ENCODE peak calls at places on chromosomes 1 and 21, in eight cellular contexts. I is mammary epithelial cell, S is mucosa of descending colon, D is fibroblast of pulmonary artery, Q is AG09319, C is ovary, W is choroid plexus epithelial cell, Y is endothelial cell of umbilical vein. Z is an unnamed sample.

GRCh38 chr1:30611741-30612309 is 111.6 kb downstream of the MATN1 start:
- DNase-seq in I (no peak), S (no peak), D (no peak), Q (no peak), C (no peak), W (no peak), Y (no peak), Z (no peak)

GRCh38 chr1:178220094-178220493 is 126.2 kb downstream of the RASAL2 start:
- DNase-seq in I (peak), S (no peak), D (peak), Q (no peak), C (no peak), W (peak), Y (no peak), Z (no peak)

GRCh38 chr1:51636765-51637522 is 20.1 kb downstream of the OSBPL9 start:
- DNase-seq in I (peak), S (no peak), D (peak), Q (peak), C (peak), W (peak), Y (peak), Z (peak)

GRCh38 chr21:27047331-27048314 is 80.7 kb upstream of the ADAMTS5 start:
- DNase-seq in I (peak), S (no peak), D (peak), Q (peak), C (no peak), W (peak), Y (no peak), Z (no peak)

GRCh38 chr21:42321845-42322244 is 6.6 kb upstream of the TFF3 start:
- DNase-seq in I (no peak), S (no peak), D (no peak), Q (no peak), C (no peak), W (no peak), Y (no peak), Z (no peak)

GRCh38 chr1:116760996-116761665 is 6.9 kb downstream of the CD2 start:
- DNase-seq in I (no peak), S (no peak), D (no peak), Q (no peak), C (no peak), W (no peak), Y (no peak), Z (no peak)

GRCh38 chr1:44619261-44619900 is 54.9 kb downstream of the TMEM53 start:
- DNase-seq in I (no peak), S (no peak), D (peak), Q (peak), C (no peak), W (peak), Y (no peak), Z (no peak)

GRCh38 chr1:183163311-183163710 is 22.8 kb upstream of the LAMC2 start:
- DNase-seq in I (peak), S (no peak), D (peak), Q (no peak), C (no peak), W (peak), Y (peak), Z (peak)

GRCh38 chr1:109927908-109928307 is 17.3 kb downstream of the CSF1 start:
- DNase-seq in I (peak), S (peak), D (peak), Q (no peak), C (peak), W (peak), Y (peak), Z (no peak)

GRCh38 chr1:184160236-184160635 is 108.7 kb downstream of the TSEN15 start:
- DNase-seq in I (peak), S (no peak), D (peak), Q (no peak), C (no peak), W (peak), Y (peak), Z (peak)

GRCh38 chr1:155698382-155699038 is 9.6 kb downstream of the DAP3 start:
- DNase-seq in I (peak), S (no peak), D (peak), Q (peak), C (no peak), W (peak), Y (no peak), Z (peak)

GRCh38 chr1:12296623-12297022 is 66.8 kb downstream of the VPS13D start:
- DNase-seq in I (peak), S (no peak), D (peak), Q (no peak), C (no peak), W (peak), Y (peak), Z (peak)

GRCh38 chr1:211967704-211968103 is 67.7 kb downstream of the INTS7 start:
- DNase-seq in I (no peak), S (no peak), D (no peak), Q (no peak), C (no peak), W (peak), Y (no peak), Z (no peak)

GRCh38 chr1:100474838-100475237 is 63.1 kb upstream of the GPR88 start:
- DNase-seq in I (no peak), S (no peak), D (no peak), Q (no peak), C (no peak), W (no peak), Y (no peak), Z (no peak)

GRCh38 chr1:212161231-212161781 is 123.9 kb upstream of the PPP2R5A start:
- DNase-seq in I (peak), S (no peak), D (peak), Q (no peak), C (no peak), W (peak), Y (peak), Z (peak)

GRCh38 chr21:44838038-44838895 is 20.4 kb upstream of the SUMO3 start:
- DNase-seq in I (no peak), S (no peak), D (no peak), Q (no peak), C (no peak), W (no peak), Y (no peak), Z (no peak)

GRCh38 chr21:24456358-24456757 is 1150.9 kb downstream of the MRPL39 start:
- DNase-seq in I (no peak), S (no peak), D (peak), Q (no peak), C (no peak), W (peak), Y (no peak), Z (no peak)

DNA sequence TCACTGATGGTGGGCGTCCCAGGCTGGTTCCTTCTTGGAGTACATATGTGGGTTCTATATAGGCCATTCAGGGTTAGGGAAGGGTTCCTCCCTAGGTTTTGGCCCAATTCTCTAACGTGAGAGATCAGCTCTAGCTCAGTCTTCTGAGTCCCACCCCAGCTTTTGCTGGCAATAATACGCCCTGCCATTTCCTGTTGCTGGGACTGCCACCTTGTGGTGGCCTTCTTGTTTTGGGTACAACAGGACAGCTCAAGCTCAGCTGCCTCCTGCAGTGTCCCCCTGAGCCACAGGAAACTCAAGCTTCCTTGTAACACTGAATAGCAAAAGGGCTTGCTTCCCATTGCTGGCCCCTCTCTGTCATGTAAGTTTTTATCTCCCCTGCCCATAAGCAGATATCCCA is 77.8 kb downstream of the BACH1 start:
- DNase-seq in I (no peak), S (peak), D (peak), Q (no peak), C (peak), W (peak), Y (peak), Z (no peak)
- TF ChIP-seq CTCF in I (peak), S (no peak), D (peak), Q (peak), C (no peak), W (peak), Y (peak), Z (peak)

DNA sequence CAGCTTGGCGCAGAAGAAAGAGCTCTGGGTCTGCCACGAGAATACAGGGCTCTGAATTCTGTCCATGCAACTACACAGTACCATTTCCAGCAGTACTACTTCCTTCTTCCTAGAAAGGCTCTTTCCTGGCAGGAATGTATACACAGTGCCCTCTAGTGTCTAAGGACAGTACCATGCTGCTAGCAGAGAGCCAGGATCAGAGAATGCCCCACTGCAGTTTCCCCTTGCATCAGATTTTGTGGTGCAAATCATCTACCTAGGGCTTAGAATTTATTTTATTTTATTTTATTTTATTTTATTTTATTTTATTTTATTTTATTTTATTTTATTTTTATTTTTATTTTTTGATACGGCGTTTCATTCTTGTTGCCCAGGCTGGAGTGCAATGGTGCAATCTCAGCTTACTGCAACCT is 50.8 kb downstream of the PAX7 start:
- DNase-seq in I (peak), S (peak), D (peak), Q (no peak), C (no peak), W (peak), Y (no peak), Z (no peak)
- TF ChIP-seq CTCF in I (peak), S (peak), D (peak), Q (peak), C (no peak), W (peak), Y (peak), Z (peak)

GRCh38 chr1:181583598-181583997 is 100.3 kb downstream of the CACNA1E start:
- DNase-seq in I (no peak), S (peak), D (no peak), Q (no peak), C (no peak), W (no peak), Y (no peak), Z (no peak)
- TF ChIP-seq CTCF in I (peak), S (no peak), D (no peak), Q (no peak), C (no peak), W (no peak), Y (no peak), Z (no peak)

DNA sequence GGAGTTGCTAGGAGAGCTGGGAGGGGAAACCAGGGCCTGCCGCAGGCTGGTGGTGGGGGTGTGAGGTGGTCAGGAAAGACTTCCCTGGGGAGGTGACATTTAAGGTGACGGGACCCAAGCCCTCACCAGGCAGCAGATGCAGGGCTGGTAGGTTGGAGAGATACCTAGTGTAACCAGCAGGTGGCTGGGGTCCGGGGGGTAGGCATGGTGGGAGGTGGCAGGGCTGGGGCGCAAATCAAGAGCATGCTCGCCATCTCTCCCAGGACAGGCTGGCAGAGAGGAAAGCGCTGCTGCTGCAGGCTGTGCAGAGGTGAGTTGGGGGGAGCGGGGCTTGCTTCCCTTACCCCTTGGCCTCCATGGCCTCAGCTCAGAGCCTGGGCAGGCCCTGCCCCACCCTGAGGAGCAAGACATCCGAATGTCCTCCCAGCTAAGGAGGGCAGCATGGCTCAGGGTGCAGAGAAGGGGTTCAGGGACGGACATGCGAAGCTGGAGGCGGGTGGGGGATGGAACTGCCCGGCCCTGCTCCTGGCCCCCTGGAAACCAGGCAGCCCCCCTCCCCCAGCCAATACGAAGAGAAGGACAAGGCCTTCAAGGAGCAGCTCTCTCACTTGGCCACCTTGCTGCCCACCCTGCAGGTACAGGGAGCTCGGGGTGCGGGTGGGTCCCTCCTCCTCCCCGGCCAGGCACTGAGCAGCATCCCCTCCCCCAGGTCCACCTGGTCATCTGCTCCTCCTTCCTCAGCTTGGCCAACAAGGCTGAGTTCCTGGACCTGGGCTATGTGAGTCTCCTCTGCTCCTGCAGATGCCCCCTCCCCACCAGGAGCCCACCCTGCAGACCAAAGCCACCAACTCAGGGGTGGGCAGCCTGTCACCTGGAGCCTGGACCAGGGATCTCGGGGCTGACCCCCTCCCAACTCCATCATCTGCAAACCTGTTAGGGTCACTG is 4.0 kb downstream of the RNF207 start:
- DNase-seq in I (no peak), S (no peak), D (no peak), Q (no peak), C (no peak), W (no peak), Y (no peak), Z (no peak)
- TF ChIP-seq CTCF in I (peak), S (no peak), D (peak), Q (peak), C (no peak), W (peak), Y (peak), Z (peak)

GRCh38 chr1:37559080-37559479 is 2.3 kb downstream of the DNALI1 start:
- DNase-seq in I (no peak), S (no peak), D (no peak), Q (no peak), C (no peak), W (no peak), Y (no peak), Z (no peak)

GRCh38 chr1:37558411-37558810 is 1.7 kb downstream of the DNALI1 start:
- DNase-seq in I (no peak), S (no peak), D (no peak), Q (no peak), C (no peak), W (no peak), Y (no peak), Z (no peak)

GRCh38 chr1:37561794-37562132 is 5.0 kb downstream of the DNALI1 start:
- DNase-seq in I (no peak), S (peak), D (peak), Q (no peak), C (no peak), W (peak), Y (peak), Z (no peak)

GRCh38 chr1:37562984-37563383 is 6.2 kb downstream of the DNALI1 start:
- DNase-seq in I (no peak), S (no peak), D (no peak), Q (no peak), C (no peak), W (no peak), Y (no peak), Z (no peak)

DNA sequence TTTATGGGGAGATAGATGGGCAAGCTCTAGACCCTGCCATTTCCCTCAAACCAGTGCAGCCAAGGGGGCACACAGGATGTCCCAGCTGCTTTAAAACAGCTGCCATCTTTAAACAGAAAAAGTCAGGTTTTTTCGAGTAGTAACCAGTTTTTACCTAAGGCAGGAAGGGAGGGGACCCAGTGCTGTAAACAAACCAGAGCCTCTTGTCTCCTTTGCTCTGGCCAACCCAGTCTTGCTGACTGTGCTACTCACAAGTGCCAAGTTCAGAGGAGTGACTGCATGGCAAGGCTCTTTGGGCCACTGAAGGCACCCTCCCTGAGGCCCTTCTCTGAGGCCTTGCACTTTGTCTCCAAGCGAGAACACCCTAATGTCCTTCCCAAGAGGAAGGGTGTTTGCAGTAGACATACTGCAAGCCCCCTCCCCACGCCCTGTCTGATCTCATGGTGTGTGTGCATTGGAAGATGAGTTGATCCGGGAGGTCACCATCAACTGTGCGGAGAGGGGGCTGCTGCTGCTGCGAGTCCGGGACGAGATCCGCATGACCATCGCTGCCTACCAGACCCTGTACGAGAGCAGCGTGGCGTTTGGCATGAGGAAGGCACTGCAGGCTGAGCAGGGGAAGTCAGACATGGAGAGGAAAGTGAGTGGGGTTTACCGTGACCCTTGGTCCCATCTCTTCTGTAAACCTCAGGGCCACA is 4.5 kb downstream of the DNALI1 start:
- DNase-seq in I (no peak), S (no peak), D (no peak), Q (no peak), C (no peak), W (no peak), Y (no peak), Z (no peak)
- TF ChIP-seq CTCF in I (no peak), S (no peak), D (no peak), Q (no peak), C (no peak), W (no peak), Y (no peak), Z (no peak)

GRCh38 chr1:224498574-224499170 is 64.1 kb upstream of the WDR26 start:
- DNase-seq in I (peak), S (no peak), D (peak), Q (no peak), C (no peak), W (peak), Y (peak), Z (no peak)

GRCh38 chr1:224501836-224502235 is 67.2 kb upstream of the WDR26 start:
- DNase-seq in I (no peak), S (no peak), D (no peak), Q (no peak), C (no peak), W (no peak), Y (no peak), Z (no peak)

GRCh38 chr1:224502459-224503160 is 68.0 kb upstream of the WDR26 start:
- DNase-seq in I (peak), S (peak), D (no peak), Q (no peak), C (peak), W (peak), Y (peak), Z (no peak)

GRCh38 chr1:224499204-224499603 is 64.6 kb upstream of the WDR26 start:
- DNase-seq in I (peak), S (no peak), D (no peak), Q (no peak), C (no peak), W (no peak), Y (peak), Z (no peak)

DNA sequence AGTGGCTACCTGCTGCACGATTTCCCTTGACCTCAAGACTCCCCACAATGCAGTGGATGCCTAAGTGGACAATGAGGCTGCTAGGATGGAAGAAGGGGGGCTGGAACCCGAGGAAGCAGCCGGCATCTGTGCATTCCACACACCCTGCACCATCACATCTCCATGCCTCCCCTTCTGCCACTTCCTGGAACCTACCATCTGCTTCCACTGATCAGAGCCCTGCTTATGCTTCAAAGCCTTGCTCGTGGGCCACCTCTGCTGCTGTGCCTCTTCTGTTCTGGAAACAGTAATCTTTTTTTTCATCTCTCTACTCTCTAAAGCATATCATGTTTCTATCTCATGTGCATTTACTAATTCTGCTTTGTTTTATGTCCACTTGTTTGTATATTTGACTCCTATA is 66.2 kb upstream of the WDR26 start:
- DNase-seq in I (no peak), S (no peak), D (no peak), Q (no peak), C (no peak), W (no peak), Y (peak), Z (no peak)
- TF ChIP-seq CTCF in I (no peak), S (no peak), D (no peak), Q (no peak), C (no peak), W (no peak), Y (no peak), Z (no peak)

GRCh38 chr1:235946570-235946981 is 79.9 kb upstream of the LYST start:
- DNase-seq in I (peak), S (no peak), D (peak), Q (no peak), C (no peak), W (peak), Y (no peak), Z (peak)
- TF ChIP-seq CTCF in I (peak), S (no peak), D (peak), Q (peak), C (no peak), W (peak), Y (no peak), Z (peak)